ENCODE peak calls at places on chromosomes 2 and 18, in four cellular contexts. Z, R, L and E are unnamed samples.

GRCh38 chr2:231926761-231927565 is 767 bp upstream of the NPPC start:
- DNase-seq in R (no peak), L (no peak), Z (no peak), E (peak; percentile 14)

GRCh38 chr18:23972416-23972815 is 42.1 kb upstream of the TTC39C start:
- DNase-seq in L (no peak), R (no peak), Z (peak; percentile 29), E (no peak)

GRCh38 chr2:124804014-124804940 is 779.2 kb downstream of the CNTNAP5 start:
- DNase-seq in R (peak; percentile 69), Z (peak; percentile 3), L (no peak), E (peak; percentile 74)

GRCh38 chr18:32389868-32390267 is 80.8 kb downstream of the GAREM1 start:
- DNase-seq in Z (peak; percentile 68), L (peak; percentile 92), R (no peak), E (no peak)

GRCh38 chr18:50986360-50987087 is 18.7 kb downstream of the ELAC1 start:
- DNase-seq in R (no peak), Z (no peak), L (no peak), E (no peak)

GRCh38 chr2:180644709-180645108 is 335.7 kb upstream of the UBE2E3 start:
- DNase-seq in R (no peak), L (no peak), Z (no peak), E (no peak)

GRCh38 chr2:128633501-128633900 is 314.8 kb upstream of the HS6ST1 start:
- DNase-seq in Z (no peak), R (no peak), L (no peak), E (no peak)

GRCh38 chr2:73697606-73698005 is 39.5 kb downstream of the TPRKB start:
- DNase-seq in R (no peak), Z (no peak), L (no peak), E (no peak)

GRCh38 chr2:67502346-67503065 is 105.4 kb downstream of the ETAA1 start:
- DNase-seq in Z (no peak), R (no peak), L (no peak), E (no peak)

GRCh38 chr2:32067549-32067948 is 4.2 kb downstream of the SPAST start:
- DNase-seq in L (no peak), R (no peak), Z (no peak), E (no peak)

GRCh38 chr2:41194235-41194634 is 742.3 kb upstream of the SLC8A1 start:
- DNase-seq in Z (peak; percentile 38), L (peak; percentile 25), R (peak; percentile 12), E (no peak)

GRCh38 chr2:1795261-1795828 is 51.0 kb upstream of the PXDN start:
- DNase-seq in L (no peak), Z (no peak), R (no peak), E (no peak)

GRCh38 chr2:231483398-231484329 is 19.4 kb upstream of the NCL start:
- DNase-seq in R (no peak), L (no peak), Z (peak; percentile 12), E (peak; percentile 62)

GRCh38 chr2:99442837-99443236 is 47.0 kb downstream of the REV1 start:
- DNase-seq in L (no peak), Z (peak; percentile 21), R (no peak), E (no peak)

GRCh38 chr2:174383796-174384195 is 11.7 kb upstream of the SCRN3 start:
- DNase-seq in L (no peak), R (no peak), Z (no peak), E (no peak)

GRCh38 chr2:151792589-151792988 is 35.6 kb downstream of the ARL5A start:
- DNase-seq in R (peak; percentile 32), L (no peak), Z (no peak), E (no peak)

GRCh38 chr2:240449764-240450531 is 14.5 kb downstream of the GPC1 start:
- DNase-seq in L (no peak), Z (no peak), R (no peak), E (no peak)

GRCh38 chr18:47594621-47595086 is 335.8 kb downstream of the SMAD2 start:
- DNase-seq in R (no peak), Z (no peak), L (no peak), E (no peak)

DNA sequence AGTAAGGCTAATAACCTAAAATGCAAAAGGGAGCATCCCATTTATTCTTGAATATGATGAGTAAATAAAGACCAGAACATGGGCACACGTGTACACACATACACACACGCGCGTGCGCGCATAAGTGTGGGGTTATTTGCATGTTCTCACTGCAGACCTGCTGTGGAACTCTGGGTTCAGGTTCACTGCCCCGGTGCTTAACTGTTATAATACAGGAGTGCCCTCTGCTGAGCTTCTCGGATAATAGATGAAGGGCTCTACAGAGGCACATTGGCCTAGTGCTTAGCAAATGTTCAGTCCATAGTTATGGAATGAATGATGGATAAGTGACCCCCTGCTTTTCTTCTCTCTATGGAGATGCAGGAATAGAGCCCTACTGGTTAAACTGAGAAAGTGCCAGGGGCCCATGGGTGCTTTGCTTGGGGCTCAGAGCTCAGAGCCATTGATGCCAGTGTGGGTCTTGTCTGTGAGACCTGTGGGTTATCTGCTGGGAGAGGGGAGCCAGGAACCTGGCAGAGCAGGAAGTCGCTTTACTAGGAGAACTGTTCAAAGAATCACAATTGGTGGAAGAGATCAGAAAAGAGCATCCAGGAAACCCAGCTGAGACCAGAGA is 3.6 kb upstream of the ARL4C start:
- DNase-seq in Z (peak; percentile 38), L (peak; percentile 60), R (peak; percentile 66), E (peak; percentile 81)
- TF ChIP-seq CTCF in Z (peak; percentile 56), L (no peak), R (peak; percentile 81), E (no peak)

DNA sequence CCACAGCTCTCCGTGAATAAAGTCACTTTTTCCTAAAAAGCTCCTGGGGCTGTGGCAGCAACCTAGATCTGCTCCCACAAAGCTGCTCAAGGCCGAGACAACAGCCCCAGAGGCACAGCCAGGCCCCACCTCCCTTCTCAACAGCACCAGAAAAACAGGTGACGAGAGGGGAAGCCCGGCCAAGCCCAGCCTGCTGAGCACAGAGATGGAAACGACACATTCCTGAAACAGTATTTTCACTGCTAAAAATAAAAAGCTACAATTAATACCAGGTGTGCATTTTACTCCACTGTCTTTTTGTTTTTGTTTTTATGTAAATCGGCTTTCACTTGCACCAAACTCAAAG is 199.3 kb downstream of the HDAC4 start:
- DNase-seq in Z (peak; percentile 82), R (no peak), L (no peak), E (no peak)
- H3K4me1 ChIP-seq in Z (peaks cover 33% of the 10 kb centered on the region), R (no peaks in the 10 kb centered on the region), L (no peaks in the 10 kb centered on the region), E (no peaks in the 10 kb centered on the region)

GRCh38 chr2:196454492-196454891 is 185.0 kb upstream of the CCDC150 start:
- DNase-seq in R (no peak), Z (no peak), L (no peak), E (no peak)

GRCh38 chr2:196448680-196449079 is 190.8 kb upstream of the CCDC150 start:
- DNase-seq in L (no peak), R (no peak), Z (no peak), E (no peak)

GRCh38 chr2:196452758-196453157 is 186.8 kb upstream of the CCDC150 start:
- DNase-seq in Z (no peak), L (no peak), R (no peak), E (no peak)

GRCh38 chr2:196449083-196449482 is 190.4 kb upstream of the CCDC150 start:
- DNase-seq in L (no peak), R (no peak), Z (no peak), E (no peak)

DNA sequence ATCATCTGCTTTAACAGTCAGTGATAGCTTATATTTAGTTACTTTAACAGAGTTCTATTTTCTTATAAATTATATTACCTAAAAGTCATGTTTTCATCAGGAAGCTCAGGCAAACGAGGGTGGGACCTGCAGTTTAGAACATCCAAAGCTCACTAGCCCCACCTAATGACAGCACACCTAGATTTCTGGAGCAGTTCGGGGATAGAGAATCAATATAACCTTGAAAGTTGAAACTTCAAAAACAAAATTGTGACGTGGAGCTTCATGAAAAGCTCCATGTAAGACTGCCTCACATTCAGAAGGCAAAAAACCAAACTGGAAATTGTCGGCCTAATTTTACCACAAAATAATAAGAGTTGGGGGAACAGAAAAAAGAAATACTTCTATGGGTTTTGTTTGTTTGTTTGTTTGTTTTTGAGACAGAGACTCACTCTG is 185.9 kb upstream of the CCDC150 start:
- DNase-seq in L (no peak), R (peak; percentile 52), Z (peak; percentile 67), E (peak; percentile 69)
- TF ChIP-seq CTCF in L (no peak), R (peak; percentile 67), Z (peak; percentile 62), E (no peak)

GRCh38 chr2:190891370-190891769 is 10.7 kb downstream of the GLS start:
- DNase-seq in L (no peak), R (no peak), Z (no peak), E (no peak)

GRCh38 chr2:190889175-190889943 is 8.7 kb downstream of the GLS start:
- DNase-seq in R (no peak), Z (no peak), L (no peak), E (no peak)

GRCh38 chr2:190891913-190892312 is 11.3 kb downstream of the GLS start:
- DNase-seq in R (no peak), Z (no peak), L (no peak), E (no peak)

GRCh38 chr2:190896477-190896876 is 15.9 kb downstream of the GLS start:
- DNase-seq in L (no peak), R (no peak), Z (no peak), E (no peak)

GRCh38 chr2:190893157-190893556 is 12.5 kb downstream of the GLS start:
- DNase-seq in L (no peak), R (no peak), Z (no peak), E (no peak)
- H3K4me1 ChIP-seq in L (no peaks in the 10 kb centered on the region), R (peaks cover 26% of the 10 kb centered on the region), Z (peaks cover 70% of the 10 kb centered on the region), E (no peaks in the 10 kb centered on the region)

GRCh38 chr2:96117701-96118588 is 1.6 kb upstream of the ADRA2B start:
- DNase-seq in R (no peak), L (no peak), Z (no peak), E (peak; percentile 51)
- TF ChIP-seq CTCF in R (peak; percentile 24), L (no peak), Z (no peak), E (no peak)

DNA sequence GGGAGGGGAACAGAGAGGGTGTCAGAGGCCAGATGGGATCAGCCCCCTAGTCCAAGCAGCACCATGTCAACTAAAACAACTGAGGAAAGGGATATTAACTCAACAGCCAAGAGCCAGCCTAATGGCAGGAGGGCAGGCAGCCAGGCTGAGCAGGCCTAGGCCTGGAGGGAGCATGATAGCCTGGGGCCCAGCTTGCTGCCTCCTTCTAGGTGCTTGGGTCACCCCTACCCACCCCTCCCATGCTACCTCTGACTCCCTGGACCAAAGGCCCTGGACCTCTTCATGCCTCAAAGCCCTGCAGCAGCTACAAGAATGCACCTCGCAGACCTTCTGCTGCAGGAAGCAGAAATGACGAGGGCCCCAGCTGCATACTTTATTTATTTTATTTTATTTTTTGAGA is 22.1 kb upstream of the TNS1 start:
- DNase-seq in L (peak; percentile 2), Z (no peak), R (no peak), E (no peak)
- H3K4me1 ChIP-seq in L (peaks cover 37% of the 10 kb centered on the region), Z (no peaks in the 10 kb centered on the region), R (no peaks in the 10 kb centered on the region), E (no peaks in the 10 kb centered on the region)